ENCODE peak calls at places on chromosomes 2 and 18, in nine cellular contexts. J is CD8-positive, alpha-beta T cell; D is psoas muscle; T is tibial nerve; B is lung; F is upper lobe of right lung; H is cardiac muscle cell; Y is adrenal gland; K is dorsolateral prefrontal cortex. U is an unnamed sample.

GRCh38 chr2:3486047-3487027 is 33.0 kb downstream of the ADI1 start:
- DNase-seq in B (no peak), D (peak), K (no peak), J (no peak), F (peak), Y (no peak), T (no peak), H (no peak), U (no peak)

GRCh38 chr18:8610442-8610801 is 1.2 kb downstream of the RAB12 start:
- DNase-seq in J (no peak), B (no peak), H (peak), T (no peak), Y (peak), F (no peak), D (no peak), K (no peak), U (no peak)

GRCh38 chr2:61460168-61460567 is 10.7 kb downstream of the USP34 start:
- DNase-seq in Y (no peak), B (no peak), H (peak), K (no peak), T (no peak), F (no peak), D (no peak), J (no peak), U (no peak)

GRCh38 chr2:175525975-175526374 is 344.5 kb upstream of the ATP5MC3 start:
- DNase-seq in H (no peak), F (no peak), B (no peak), Y (no peak), D (no peak), J (no peak), T (no peak), K (no peak), U (peak)

GRCh38 chr2:2826209-2826551 is 495.1 kb upstream of the MYT1L start:
- DNase-seq in Y (no peak), T (no peak), J (no peak), F (peak), D (no peak), H (no peak), K (no peak), B (no peak), U (no peak)

GRCh38 chr2:28411166-28411755 is 18.6 kb downstream of the FOSL2 start:
- DNase-seq in H (no peak), D (peak), B (no peak), K (no peak), T (no peak), Y (no peak), J (no peak), F (no peak), U (no peak)

GRCh38 chr18:49876536-49876935 is 63.2 kb upstream of the ACAA2 start:
- DNase-seq in T (no peak), J (no peak), F (peak), B (no peak), H (peak), D (no peak), Y (no peak), K (no peak), U (no peak)

GRCh38 chr2:27080603-27080938 is 2.2 kb downstream of the EMILIN1 start:
- DNase-seq in J (no peak), T (no peak), D (no peak), B (no peak), H (no peak), K (no peak), F (no peak), Y (no peak), U (no peak)

GRCh38 chr2:189192766-189193165 is 13.2 kb upstream of the COL5A2 start:
- DNase-seq in Y (no peak), K (no peak), H (no peak), J (no peak), B (no peak), F (no peak), D (no peak), T (no peak), U (no peak)

GRCh38 chr2:17684008-17684407 is 69.6 kb downstream of the SMC6 start:
- DNase-seq in Y (no peak), B (no peak), T (no peak), F (no peak), H (no peak), J (no peak), D (no peak), K (no peak), U (no peak)

GRCh38 chr2:173574304-173574703 is 219.6 kb downstream of the CDCA7 start:
- DNase-seq in T (no peak), J (no peak), F (no peak), K (no peak), B (no peak), H (no peak), Y (no peak), D (no peak), U (no peak)

GRCh38 chr2:50611261-50612020 is 420.5 kb downstream of the NRXN1 start:
- DNase-seq in Y (no peak), K (no peak), B (no peak), F (no peak), D (no peak), T (no peak), H (no peak), J (no peak), U (no peak)

GRCh38 chr18:34848695-34849094 is 138.6 kb downstream of the DTNA start:
- DNase-seq in Y (no peak), T (no peak), J (no peak), D (no peak), H (no peak), B (no peak), F (no peak), K (no peak), U (no peak)

GRCh38 chr18:2513616-2514015 is 57.7 kb downstream of the METTL4 start:
- DNase-seq in T (no peak), D (no peak), K (no peak), J (no peak), F (no peak), Y (no peak), H (no peak), B (no peak), U (no peak)

GRCh38 chr2:172062402-172063004 is 22.8 kb upstream of the DLX1 start:
- DNase-seq in K (no peak), H (no peak), F (no peak), J (no peak), T (no peak), B (no peak), D (no peak), Y (no peak), U (no peak)

GRCh38 chr2:102593516-102593915 is 25.8 kb upstream of the SLC9A2 start:
- DNase-seq in K (no peak), H (no peak), Y (no peak), F (no peak), D (no peak), B (no peak), T (no peak), J (no peak), U (no peak)

GRCh38 chr18:47547539-47548202 is 296.2 kb upstream of the SKOR2 start:
- DNase-seq in K (no peak), Y (no peak), J (no peak), F (no peak), B (no peak), H (no peak), T (no peak), D (no peak), U (no peak)

GRCh38 chr2:120702751-120703150 is 32.9 kb upstream of the GLI2 start:
- DNase-seq in K (no peak), J (no peak), B (no peak), F (peak), T (no peak), H (no peak), D (no peak), Y (no peak), U (no peak)

GRCh38 chr18:9380101-9380500 is 45.5 kb downstream of the TWSG1 start:
- DNase-seq in Y (no peak), D (no peak), B (no peak), J (no peak), F (no peak), T (no peak), K (no peak), H (peak), U (no peak)

GRCh38 chr2:155815851-155816250 is 516.7 kb downstream of the NR4A2 start:
- DNase-seq in T (no peak), K (peak), J (no peak), Y (no peak), B (no peak), D (no peak), F (no peak), H (no peak), U (peak)

GRCh38 chr2:58019209-58019608 is 27.4 kb upstream of the VRK2 start:
- DNase-seq in J (no peak), H (no peak), D (no peak), T (no peak), K (no peak), Y (no peak), B (no peak), F (no peak), U (no peak)

GRCh38 chr18:11251229-11251890 is 102.0 kb upstream of the PIEZO2 start:
- DNase-seq in Y (no peak), J (no peak), B (no peak), K (no peak), H (peak), D (peak), F (no peak), T (no peak), U (no peak)

GRCh38 chr2:203623616-203624015 is 82.8 kb upstream of the CD28 start:
- DNase-seq in K (no peak), Y (no peak), B (no peak), T (no peak), J (no peak), D (no peak), F (no peak), H (no peak), U (no peak)

GRCh38 chr2:111919794-111920608 is 21.6 kb downstream of the MERTK start:
- DNase-seq in F (peak), H (no peak), Y (peak), B (peak), D (no peak), J (no peak), K (peak), T (no peak), U (peak)

GRCh38 chr2:95531254-95531771 is 46.8 kb upstream of the TRIM43B start:
- DNase-seq in D (no peak), F (no peak), Y (no peak), B (no peak), H (no peak), T (no peak), J (no peak), K (no peak), U (no peak)

GRCh38 chr2:95526360-95527341 is 42.1 kb upstream of the TRIM43B start:
- DNase-seq in T (no peak), H (peak), K (peak), F (peak), D (peak), B (peak), J (peak), Y (peak), U (peak)

GRCh38 chr2:95525294-95526035 is 40.9 kb upstream of the TRIM43B start:
- DNase-seq in H (peak), K (no peak), Y (no peak), F (peak), T (no peak), B (peak), J (no peak), D (peak), U (peak)

DNA sequence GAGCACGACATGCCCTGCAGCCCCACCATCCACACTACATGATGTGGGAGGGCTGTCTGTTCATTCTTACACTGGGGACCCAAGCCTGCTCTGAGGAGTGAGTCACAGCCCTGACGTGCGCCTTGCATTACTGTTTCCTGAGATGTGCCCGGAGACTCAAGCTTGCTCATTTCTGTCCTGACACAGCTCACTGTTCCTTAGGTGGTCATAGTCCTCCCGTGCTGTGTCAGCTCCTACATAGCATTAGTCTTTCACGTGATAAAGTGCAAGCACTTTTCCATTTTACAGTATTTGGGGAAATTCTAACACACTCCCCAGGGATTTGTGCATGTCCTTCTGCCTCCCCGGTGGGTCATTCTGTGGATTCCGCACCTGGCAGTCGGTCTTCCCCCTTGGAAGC is 46.2 kb upstream of the TRIM43B start:
- DNase-seq in D (no peak), K (no peak), H (peak), F (no peak), J (no peak), B (no peak), Y (no peak), T (no peak), U (no peak)
- H3K4me3 ChIP-seq in D (no peak), K (no peak), H (no peak), F (no peak), J (no peak), B (no peak), Y (no peak), T (no peak), U (no peak)

GRCh38 chr2:74226648-74227213 is 28.3 kb downstream of the MTHFD2 start:
- DNase-seq in F (no peak), K (no peak), B (no peak), Y (no peak), H (no peak), D (peak), J (no peak), T (no peak), U (no peak)
- TF ChIP-seq CTCF in F (no peak), K (no peak), B (no peak), Y (no peak), H (no peak), D (no peak), J (no peak), T (no peak), U (no peak)

GRCh38 chr2:42791606-42792005 is 777 bp downstream of the HAAO start:
- DNase-seq in T (no peak), F (no peak), J (no peak), B (no peak), Y (no peak), K (no peak), H (no peak), D (no peak), U (no peak)
- H3K4me3 ChIP-seq in T (no peak), F (peak), J (no peak), B (no peak), Y (no peak), K (no peak), H (no peak), D (peak), U (no peak)

DNA sequence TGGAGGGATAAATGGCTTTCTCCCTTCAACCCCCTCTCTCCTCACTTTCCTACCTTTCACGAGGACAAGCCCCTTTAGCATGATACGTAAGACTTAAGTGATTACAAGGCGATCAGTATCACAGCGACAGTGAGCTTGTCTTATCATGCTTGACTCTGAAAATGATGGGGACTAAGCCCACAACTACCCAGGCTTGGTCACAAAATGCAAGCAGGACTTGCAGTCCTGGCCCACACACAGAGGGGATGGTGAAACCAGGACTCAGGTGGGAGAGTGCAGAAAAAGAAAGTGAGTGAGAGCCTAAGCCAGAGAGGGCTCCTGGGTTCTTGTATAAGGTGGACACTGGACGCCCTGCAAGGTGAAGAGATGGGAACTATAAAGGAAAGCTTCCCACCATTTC is 95.7 kb upstream of the ARL4C start:
- DNase-seq in J (no peak), B (no peak), Y (no peak), D (no peak), H (no peak), K (no peak), F (no peak), T (no peak), U (no peak)
- TF ChIP-seq CTCF in J (no peak), B (no peak), Y (no peak), D (no peak), H (no peak), K (no peak), F (no peak), T (no peak), U (no peak)

DNA sequence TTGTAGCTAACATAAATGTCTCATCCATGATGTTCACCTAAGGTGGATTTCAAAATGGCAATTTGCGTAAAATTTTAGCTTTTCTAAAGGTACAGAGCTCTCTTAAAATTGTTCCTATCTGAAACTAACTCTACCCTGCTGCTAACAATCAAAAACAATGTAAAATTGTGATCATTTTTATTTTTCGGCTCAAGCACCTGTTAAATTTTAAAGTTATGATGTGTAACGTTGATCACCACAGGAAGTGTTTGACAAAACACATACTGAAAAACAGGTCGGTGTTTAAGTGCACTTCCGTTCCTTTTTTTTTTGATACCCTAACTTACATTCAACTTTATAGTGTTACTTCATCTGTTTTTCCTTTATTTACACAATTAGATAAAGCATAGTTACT is 6.1 kb upstream of the NCK2 start:
- DNase-seq in B (no peak), K (no peak), H (no peak), T (no peak), D (no peak), Y (no peak), F (no peak), J (no peak), U (no peak)
- H3K4me3 ChIP-seq in B (no peak), K (no peak), H (no peak), T (no peak), D (no peak), Y (no peak), F (no peak), J (peak), U (no peak)

DNA sequence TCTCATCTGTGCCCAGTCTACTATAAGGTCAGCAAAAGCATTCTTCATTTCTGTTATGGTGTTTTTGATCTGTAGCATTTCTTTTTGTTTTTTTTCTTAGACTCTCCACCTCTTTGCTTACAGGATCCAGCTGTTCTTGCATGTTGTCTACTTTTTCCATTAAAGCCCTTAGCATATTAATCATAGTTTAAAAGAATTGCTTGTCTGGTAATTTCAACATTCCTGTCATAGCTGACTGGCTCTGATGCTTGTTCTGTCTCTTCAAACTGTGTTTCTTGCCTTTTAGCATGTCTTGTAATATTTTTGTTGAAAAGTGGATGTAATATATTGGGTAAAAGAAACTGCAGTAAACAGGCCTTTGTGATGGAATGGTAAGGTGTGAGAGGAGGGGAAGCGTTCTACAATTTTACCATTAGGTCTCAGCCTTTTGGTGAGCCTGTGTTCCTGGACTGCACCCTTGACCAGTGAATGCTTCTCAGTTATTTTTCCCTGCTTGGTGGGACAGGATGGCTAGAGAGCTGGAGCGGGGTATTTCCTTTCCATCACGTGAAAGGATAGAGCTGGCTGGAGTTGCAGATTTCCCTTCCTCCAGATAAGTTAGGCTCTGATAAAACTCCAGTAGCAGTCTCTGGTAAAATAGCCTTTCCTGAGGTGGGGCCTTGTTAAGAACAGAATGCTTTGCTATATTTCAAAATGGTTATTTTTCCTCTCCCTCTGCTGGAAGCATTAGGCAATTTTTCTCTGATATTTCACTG is 65.4 kb downstream of the PLA2R1 start:
- DNase-seq in B (no peak), D (no peak), J (no peak), T (no peak), H (peak), Y (no peak), K (no peak), F (no peak), U (no peak)
- TF ChIP-seq CTCF in B (no peak), D (no peak), J (no peak), T (no peak), H (peak), Y (no peak), K (no peak), F (no peak), U (no peak)

GRCh38 chr2:224574423-224575084 is 10.6 kb downstream of the CUL3 start:
- DNase-seq in J (no peak), Y (no peak), H (no peak), T (no peak), B (no peak), K (no peak), F (no peak), D (no peak), U (no peak)
- H3K4me3 ChIP-seq in J (peak), Y (no peak), H (no peak), T (no peak), B (no peak), K (no peak), F (no peak), D (peak), U (no peak)

GRCh38 chr2:185219981-185220380 is 518.6 kb upstream of the FSIP2 start:
- DNase-seq in Y (no peak), F (no peak), T (no peak), J (no peak), K (no peak), D (no peak), H (no peak), B (no peak), U (no peak)

DNA sequence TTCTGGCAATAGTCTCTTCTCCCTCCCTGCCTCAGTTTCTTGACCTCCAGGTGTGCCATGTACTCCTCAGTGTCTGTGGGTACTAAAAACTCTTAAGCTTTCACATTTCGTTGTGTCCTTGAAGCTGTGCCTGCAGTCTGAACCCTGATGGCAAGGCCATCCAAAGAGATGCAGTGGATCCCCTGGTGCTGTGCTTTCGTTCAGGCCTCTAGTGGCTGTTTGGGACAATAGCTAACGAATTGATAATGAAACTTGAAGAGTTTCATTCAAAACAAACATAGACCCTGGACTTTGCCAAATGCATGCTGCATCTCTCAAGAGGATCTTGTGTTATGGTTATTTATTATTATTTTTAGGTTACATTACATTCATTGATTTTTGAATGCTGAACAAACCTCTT is 523.1 kb upstream of the FSIP2 start:
- DNase-seq in T (no peak), B (no peak), J (no peak), D (no peak), H (no peak), K (no peak), F (no peak), Y (no peak), U (no peak)
- TF ChIP-seq CTCF in T (no peak), B (no peak), J (no peak), D (no peak), H (no peak), K (no peak), F (no peak), Y (no peak), U (no peak)

U was measured in LNCaP clone FGC.